ENCODE peak calls at places on chromosomes 7 and 10, in seven cellular contexts. D, Q, H, A, I, S and J are unnamed samples.

GRCh38 chr10:29110172-29110571 is 178.7 kb upstream of the LYZL1 start:
- DNase-seq in H (no peak), D (no peak), S (no peak), Q (no peak), A (no peak), I (no peak), J (no peak)

GRCh38 chr7:88791891-88792290 is 3.6 kb downstream of the TEX47 start:
- DNase-seq in S (no peak), A (no peak), D (no peak), I (no peak), H (no peak), Q (no peak), J (no peak)

GRCh38 chr10:90363799-90364483 is 493.9 kb downstream of the HTR7 start:
- DNase-seq in D (no peak), A (no peak), Q (no peak), S (no peak), I (no peak), H (no peak), J (no peak)

GRCh38 chr7:116500071-116500853 is 724 bp downstream of the CAV2 start:
- DNase-seq in S (peak; percentile 72), Q (peak; percentile 58), A (no peak), H (peak; percentile 68), I (peak; percentile 41), D (no peak), J (no peak)

GRCh38 chr10:36188054-36188453 is 546.0 kb upstream of the FZD8 start:
- DNase-seq in Q (no peak), D (peak; percentile 55), H (no peak), I (no peak), S (no peak), A (no peak), J (no peak)

GRCh38 chr10:130128922-130129321 is 7.3 kb upstream of the GLRX3 start:
- DNase-seq in D (no peak), A (no peak), Q (no peak), I (no peak), H (no peak), S (no peak), J (no peak)

GRCh38 chr10:3763035-3763456 is 22.0 kb downstream of the KLF6 start:
- DNase-seq in Q (no peak), A (no peak), I (no peak), D (no peak), H (no peak), S (no peak), J (no peak)

GRCh38 chr10:71708897-71709882 is 10.4 kb downstream of the C10orf105 start:
- DNase-seq in I (no peak), A (no peak), D (no peak), H (no peak), S (no peak), Q (no peak), J (no peak)

GRCh38 chr10:87844837-87845623 is 18.3 kb downstream of the KLLN start:
- DNase-seq in I (no peak), S (no peak), H (no peak), Q (no peak), D (no peak), A (no peak), J (no peak)

GRCh38 chr7:149773446-149774236 is at the start of gene ZNF467:
- DNase-seq in I (peak; percentile 84), S (peak; percentile 90), A (no peak), D (no peak), Q (peak; percentile 65), H (peak; percentile 93), J (no peak)

GRCh38 chr10:132196178-132197113 is 9.7 kb downstream of the DPYSL4 start:
- DNase-seq in I (no peak), H (peak; percentile 49), Q (no peak), D (no peak), A (no peak), S (no peak), J (no peak)

GRCh38 chr10:88949051-88949450 is 3.5 kb downstream of the ACTA2 start:
- DNase-seq in I (no peak), Q (no peak), H (no peak), D (no peak), A (no peak), S (no peak), J (no peak)

GRCh38 chr10:88954458-88955083 is 2.0 kb upstream of the ACTA2 start:
- DNase-seq in Q (no peak), I (no peak), D (no peak), H (no peak), S (no peak), A (no peak), J (no peak)

GRCh38 chr10:88949912-88950664 is 2.5 kb downstream of the ACTA2 start:
- DNase-seq in I (no peak), H (no peak), Q (no peak), D (no peak), S (no peak), A (no peak), J (no peak)

GRCh38 chr10:88953662-88954061 is 1.1 kb upstream of the ACTA2 start:
- DNase-seq in I (no peak), Q (no peak), S (no peak), H (no peak), D (no peak), A (no peak), J (no peak)

GRCh38 chr10:88952647-88953111 is at the start of gene ACTA2:
- DNase-seq in H (no peak), S (peak; percentile 93), I (peak; percentile 57), Q (no peak), A (no peak), D (no peak), J (peak; percentile 93)
- TF ChIP-seq POLR2A in H (no peak), S (peak; percentile 93), I (no peak), Q (no peak), A (no peak), D (no peak), J (peak; percentile 84)

DNA sequence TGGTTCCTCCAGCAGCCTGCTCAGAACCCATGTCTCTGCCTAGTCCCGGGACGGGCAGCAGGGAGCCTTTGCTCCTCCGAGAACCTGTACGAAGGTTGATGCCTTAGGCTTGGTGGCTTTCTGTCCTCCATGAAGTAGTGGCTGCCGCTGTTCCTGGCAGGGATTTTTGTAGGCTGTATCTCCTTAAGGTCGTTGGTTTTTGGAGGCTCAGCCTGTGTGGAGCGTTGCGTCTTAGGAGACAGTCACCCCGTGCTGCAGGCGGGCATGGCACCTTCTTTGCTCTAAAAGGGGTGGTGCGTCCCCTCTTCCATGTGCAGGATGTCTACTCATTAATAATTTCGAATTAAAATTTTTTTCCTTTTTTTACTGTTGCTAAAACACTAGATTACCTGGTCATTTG is 92.5 kb downstream of the TRRAP start:
- DNase-seq in A (no peak), S (no peak), D (no peak), Q (no peak), I (no peak), H (peak; percentile 44), J (no peak)
- H3K36me3 ChIP-seq in A (peaks cover 7% of the 10 kb centered on the region), S (peaks cover 84% of the 10 kb centered on the region), D (peaks cover 63% of the 10 kb centered on the region), Q (peaks cover 3% of the 10 kb centered on the region), I (no peaks in the 10 kb centered on the region), H (peaks cover 100% of the 10 kb centered on the region), J (peaks cover 99% of the 10 kb centered on the region)

GRCh38 chr10:126082067-126082466 is 185.7 kb downstream of the FANK1 start:
- DNase-seq in A (no peak), I (no peak), D (no peak), Q (no peak), S (peak; percentile 45), H (no peak), J (no peak)
- H3K4me1 ChIP-seq in A (no peaks in the 10 kb centered on the region), I (peaks cover 11% of the 10 kb centered on the region), D (peaks cover 3% of the 10 kb centered on the region), Q (no peaks in the 10 kb centered on the region), S (no peaks in the 10 kb centered on the region), H (no peaks in the 10 kb centered on the region), J (no peaks in the 10 kb centered on the region)

GRCh38 chr7:127809285-127809702 is 157.3 kb downstream of the SND1 start:
- DNase-seq in D (no peak), A (peak; percentile 27), Q (no peak), H (no peak), I (no peak), S (no peak), J (no peak)
- TF ChIP-seq POLR2A in D (no peak), A (no peak), Q (no peak), H (no peak), I (no peak), S (no peak), J (no peak)

GRCh38 chr7:44631458-44632115 is 25.2 kb downstream of the OGDH start:
- DNase-seq in S (no peak), D (no peak), H (no peak), A (no peak), I (no peak), Q (no peak), J (no peak)

GRCh38 chr7:44629825-44630580 is 23.6 kb downstream of the OGDH start:
- DNase-seq in Q (no peak), H (no peak), A (no peak), I (no peak), S (no peak), D (no peak), J (no peak)

GRCh38 chr7:44632196-44632595 is 25.8 kb downstream of the OGDH start:
- DNase-seq in Q (no peak), I (no peak), D (no peak), H (no peak), A (no peak), S (no peak), J (no peak)

GRCh38 chr7:44633254-44634186 is 27.1 kb downstream of the OGDH start:
- DNase-seq in H (no peak), I (peak; percentile 54), D (no peak), Q (no peak), S (peak; percentile 88), A (no peak), J (no peak)

GRCh38 chr7:44630791-44631457 is 24.5 kb downstream of the OGDH start:
- DNase-seq in I (no peak), D (no peak), S (no peak), A (no peak), H (no peak), Q (no peak), J (no peak)
- H3K36me3 ChIP-seq in I (no peaks in the 10 kb centered on the region), D (peaks cover 11% of the 10 kb centered on the region), S (peaks cover 9% of the 10 kb centered on the region), A (no peaks in the 10 kb centered on the region), H (peaks cover 20% of the 10 kb centered on the region), Q (no peaks in the 10 kb centered on the region), J (no peaks in the 10 kb centered on the region)

DNA sequence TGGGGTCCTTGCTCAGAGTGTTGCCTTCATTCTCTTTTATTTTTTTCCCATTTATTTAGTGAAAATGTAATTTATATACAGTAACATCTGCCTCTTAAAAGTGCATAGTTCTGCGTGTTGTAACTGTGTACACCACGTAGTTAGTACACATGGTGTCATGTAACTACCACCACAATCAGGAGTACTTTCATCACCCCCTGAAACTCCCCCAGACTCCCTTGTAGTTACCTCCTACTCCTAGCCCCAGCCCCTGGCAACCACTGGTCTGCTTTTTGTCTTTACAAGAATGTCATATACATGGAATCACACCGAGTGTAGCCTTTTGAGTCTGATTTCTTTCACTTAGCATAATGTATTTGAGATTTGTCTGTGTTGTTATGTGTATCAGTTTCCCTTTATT is 50.5 kb downstream of the GRK5 start:
- DNase-seq in A (no peak), I (no peak), D (no peak), Q (no peak), H (no peak), S (no peak), J (no peak)
- H3K4me1 ChIP-seq in A (peaks cover 41% of the 10 kb centered on the region), I (peaks cover 26% of the 10 kb centered on the region), D (no peaks in the 10 kb centered on the region), Q (peaks cover 17% of the 10 kb centered on the region), H (peaks cover 57% of the 10 kb centered on the region), S (peaks cover 32% of the 10 kb centered on the region), J (peaks cover 50% of the 10 kb centered on the region)

GRCh38 chr10:97497572-97498075 is 598 bp downstream of the MMS19 start:
- DNase-seq in A (peak; percentile 83), D (peak; percentile 73), H (peak; percentile 93), I (peak; percentile 69), S (peak; percentile 94), Q (peak; percentile 82), J (peak; percentile 95)
- TF ChIP-seq POLR2A in A (no peak), D (peak; percentile 45), H (no peak), I (peak; percentile 18), S (peak; percentile 16), Q (no peak), J (peak; percentile 41)